ENCODE peak calls at places on chromosomes 11 and 22, in eight cellular contexts. T, K, Y, S, D, J, V and R are unnamed samples. For H3K4me1, the result is how much of the 10 kb centered on the place peaks cover.

GRCh38 chr11:122137081-122137793 is 21.2 kb upstream of the BLID start:
- DNase-seq in T (no peak), K (no peak), Y (no peak), S (no peak), D (no peak), J (no peak), V (no peak), R (no peak)

GRCh38 chr11:447923-448731 is 2.0 kb upstream of the PTDSS2 start:
- DNase-seq in T (peak), K (peak), Y (peak), S (peak), D (peak), J (peak), V (peak), R (peak)

GRCh38 chr22:20436309-20437252 is 1.0 kb downstream of the SCARF2 start:
- DNase-seq in T (peak), K (no peak), Y (no peak), S (no peak), D (no peak), J (peak), V (no peak), R (peak)

GRCh38 chr11:108551653-108552462 is 41.7 kb downstream of the EXPH5 start:
- DNase-seq in T (no peak), K (no peak), Y (no peak), S (no peak), D (no peak), J (no peak), V (no peak), R (no peak)

GRCh38 chr11:70032470-70032795 is 45.7 kb upstream of the ANO1 start:
- DNase-seq in T (no peak), K (no peak), Y (no peak), S (no peak), D (no peak), J (no peak), V (no peak), R (no peak)

GRCh38 chr11:76838422-76839068 is 22.2 kb upstream of the ACER3 start:
- DNase-seq in T (no peak), K (no peak), Y (no peak), S (peak), D (no peak), J (peak), V (no peak), R (no peak)

GRCh38 chr11:37505406-37505805 is 907.4 kb upstream of the RAG2 start:
- DNase-seq in T (no peak), K (no peak), Y (no peak), S (no peak), D (no peak), J (no peak), V (no peak), R (no peak)

GRCh38 chr22:26672590-26673468 is 15.4 kb downstream of the MIAT start:
- DNase-seq in T (peak), K (peak), Y (peak), S (no peak), D (peak), J (peak), V (peak), R (peak)

GRCh38 chr22:29302681-29303465 is 3.6 kb upstream of the GAS2L1 start:
- DNase-seq in T (no peak), K (no peak), Y (peak), S (no peak), D (no peak), J (no peak), V (no peak), R (no peak)

GRCh38 chr11:133052537-133052936 is 479.8 kb downstream of the OPCML start:
- DNase-seq in T (no peak), K (no peak), Y (no peak), S (no peak), D (no peak), J (no peak), V (no peak), R (no peak)

GRCh38 chr22:49047461-49047860 is 780.2 kb downstream of the BRD1 start:
- DNase-seq in T (no peak), K (no peak), Y (no peak), S (no peak), D (no peak), J (no peak), V (no peak), R (no peak)

GRCh38 chr22:49044776-49045175 is 782.9 kb downstream of the BRD1 start:
- DNase-seq in T (no peak), K (no peak), Y (peak), S (no peak), D (no peak), J (no peak), V (no peak), R (no peak)

GRCh38 chr22:49046546-49047305 is 780.9 kb downstream of the BRD1 start:
- DNase-seq in T (peak), K (no peak), Y (no peak), S (no peak), D (no peak), J (no peak), V (peak), R (no peak)

GRCh38 chr22:49045276-49045675 is 782.4 kb downstream of the BRD1 start:
- DNase-seq in T (no peak), K (no peak), Y (no peak), S (no peak), D (no peak), J (no peak), V (no peak), R (no peak)

GRCh38 chr22:49046000-49046545 is 781.6 kb downstream of the BRD1 start:
- DNase-seq in T (no peak), K (no peak), Y (peak), S (no peak), D (no peak), J (no peak), V (no peak), R (no peak)
- H3K4me1 ChIP-seq in T (under half), K (under half), Y (under half), S (under half), D (under half), J (under half), V (under half), R (under half)

DNA sequence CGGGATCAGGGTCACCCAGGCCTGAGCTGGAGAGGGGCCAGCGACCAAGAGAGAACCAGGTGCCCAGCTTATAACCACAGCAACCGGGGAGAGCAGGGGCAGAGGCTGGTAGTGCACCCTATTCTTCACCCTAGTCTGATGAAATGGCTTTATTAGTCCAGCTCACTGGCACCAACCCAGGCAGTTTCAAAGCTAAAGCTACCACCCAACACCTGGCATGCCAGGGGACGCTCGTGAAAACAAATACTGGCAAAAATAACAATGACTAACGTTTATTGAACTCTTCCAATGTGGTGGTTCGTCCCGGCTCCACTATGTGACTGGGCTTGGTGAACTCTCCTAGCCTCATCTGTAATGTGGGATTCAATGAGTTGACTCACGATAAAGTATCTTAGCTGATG is 30.6 kb downstream of the SCGB1A1 start:
- DNase-seq in T (no peak), K (no peak), Y (no peak), S (no peak), D (no peak), J (no peak), V (no peak), R (no peak)
- H3K4me3 ChIP-seq in T (no peak), K (no peak), Y (no peak), S (no peak), D (no peak), J (no peak), V (no peak), R (no peak)

DNA sequence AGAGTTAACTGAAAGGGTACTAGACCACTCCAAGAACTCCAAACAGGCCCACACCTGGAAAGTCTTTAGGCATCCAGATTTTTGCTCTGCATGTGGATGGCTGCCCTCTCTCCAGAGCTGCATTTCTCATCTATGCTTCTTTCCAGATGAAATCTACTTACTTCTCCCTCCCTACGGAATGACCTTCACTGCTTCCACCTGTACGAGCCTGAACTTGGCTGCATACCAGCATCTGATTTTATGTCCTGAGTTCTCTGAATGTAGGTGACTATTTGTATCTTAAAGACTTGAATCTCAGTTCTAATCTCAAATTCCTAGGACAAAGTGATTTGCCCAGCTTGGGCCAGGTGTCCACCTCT is 13.3 kb downstream of the CELF1 start:
- DNase-seq in T (no peak), K (no peak), Y (no peak), S (no peak), D (no peak), J (no peak), V (no peak), R (no peak)
- H3K27ac ChIP-seq in T (no peak), K (no peak), Y (no peak), S (no peak), D (no peak), J (no peak), V (no peak), R (no peak)

GRCh38 chr11:47516155-47516554 is 36.8 kb downstream of the CELF1 start:
- DNase-seq in T (no peak), K (no peak), Y (no peak), S (no peak), D (no peak), J (no peak), V (no peak), R (no peak)

GRCh38 chr11:47516984-47517853 is 35.7 kb downstream of the CELF1 start:
- DNase-seq in T (no peak), K (no peak), Y (no peak), S (no peak), D (no peak), J (no peak), V (no peak), R (no peak)

GRCh38 chr11:47512701-47513100 is 40.2 kb downstream of the CELF1 start:
- DNase-seq in T (no peak), K (no peak), Y (no peak), S (no peak), D (no peak), J (no peak), V (no peak), R (no peak)

GRCh38 chr11:47511927-47512326 is 41.0 kb downstream of the CELF1 start:
- DNase-seq in T (no peak), K (no peak), Y (no peak), S (no peak), D (no peak), J (no peak), V (no peak), R (no peak)

GRCh38 chr11:47514825-47515647 is 37.9 kb downstream of the CELF1 start:
- DNase-seq in T (no peak), K (no peak), Y (no peak), S (no peak), D (no peak), J (no peak), V (no peak), R (no peak)
- H3K4me1 ChIP-seq in T (under half), K (under half), Y (half or more), S (under half), D (half or more), J (under half), V (under half), R (under half)

GRCh38 chr11:7585816-7586215 is 72.0 kb downstream of the PPFIBP2 start:
- DNase-seq in T (no peak), K (no peak), Y (no peak), S (no peak), D (no peak), J (no peak), V (no peak), R (no peak)

GRCh38 chr11:7589861-7590260 is 76.1 kb downstream of the PPFIBP2 start:
- DNase-seq in T (no peak), K (no peak), Y (no peak), S (no peak), D (no peak), J (no peak), V (no peak), R (no peak)

GRCh38 chr11:7590529-7590928 is 76.7 kb downstream of the PPFIBP2 start:
- DNase-seq in T (no peak), K (no peak), Y (no peak), S (no peak), D (no peak), J (no peak), V (no peak), R (no peak)

GRCh38 chr11:7584910-7585309 is 71.1 kb downstream of the PPFIBP2 start:
- DNase-seq in T (no peak), K (no peak), Y (no peak), S (no peak), D (no peak), J (no peak), V (no peak), R (no peak)

DNA sequence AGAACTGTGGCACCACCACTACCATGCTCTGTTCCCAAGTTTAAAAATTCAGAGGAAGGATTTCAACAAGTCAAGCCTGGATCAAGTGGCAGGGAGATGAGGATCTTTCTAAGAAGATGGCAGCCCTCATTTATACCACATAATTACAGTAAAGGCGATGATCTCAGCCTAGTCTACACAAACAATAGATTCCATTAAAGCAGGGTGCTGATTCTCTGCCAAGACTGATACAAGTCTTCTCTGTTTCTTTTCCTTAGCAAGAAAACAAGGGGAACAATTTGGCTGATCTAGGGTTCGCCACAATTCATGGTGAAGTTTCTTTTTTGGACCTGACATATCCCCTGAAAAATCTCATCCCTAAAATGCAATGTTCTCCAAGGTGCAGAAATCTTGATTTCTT is 73.9 kb downstream of the PPFIBP2 start:
- DNase-seq in T (no peak), K (no peak), Y (no peak), S (no peak), D (no peak), J (no peak), V (no peak), R (no peak)
- H3K4me3 ChIP-seq in T (no peak), K (no peak), Y (no peak), S (no peak), D (no peak), J (no peak), V (no peak), R (no peak)

GRCh38 chr11:35040221-35040942 is 98.6 kb upstream of the CD44 start:
- DNase-seq in T (no peak), K (no peak), Y (no peak), S (no peak), D (peak), J (no peak), V (no peak), R (no peak)
- H3K27ac ChIP-seq in T (peak), K (no peak), Y (peak), S (no peak), D (peak), J (no peak), V (no peak), R (peak)

GRCh38 chr11:61832758-61833157 is 4.7 kb downstream of the FADS2 start:
- DNase-seq in T (no peak), K (no peak), Y (no peak), S (no peak), D (no peak), J (no peak), V (no peak), R (no peak)

GRCh38 chr11:61833926-61834277 is 5.8 kb downstream of the FADS2 start:
- DNase-seq in T (no peak), K (no peak), Y (no peak), S (no peak), D (no peak), J (no peak), V (no peak), R (no peak)

GRCh38 chr11:61832207-61832606 is 4.1 kb downstream of the FADS2 start:
- DNase-seq in T (no peak), K (no peak), Y (no peak), S (no peak), D (no peak), J (no peak), V (no peak), R (no peak)

GRCh38 chr11:61834278-61835004 is 6.3 kb downstream of the FADS2 start:
- DNase-seq in T (no peak), K (peak), Y (peak), S (no peak), D (peak), J (peak), V (peak), R (peak)

DNA sequence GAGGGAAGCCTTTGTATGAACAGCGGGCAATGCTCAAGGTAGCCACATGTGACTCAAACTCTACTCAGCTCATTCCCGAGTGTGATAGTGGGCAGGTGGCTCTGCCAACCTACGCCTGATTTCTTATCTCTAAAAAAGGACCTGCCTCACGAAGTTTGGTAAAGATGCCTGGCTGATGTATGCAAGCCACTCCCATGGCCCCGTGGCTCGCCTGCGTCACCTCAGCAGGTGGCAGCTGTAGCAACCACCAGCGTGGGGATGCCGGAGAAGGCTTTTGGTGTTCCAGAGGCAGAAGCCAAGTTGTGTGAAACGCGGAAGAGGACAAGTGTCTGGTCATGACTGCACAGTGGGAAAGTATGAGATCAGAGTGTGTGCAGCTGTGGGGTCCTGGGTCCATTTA is 5.4 kb downstream of the FADS2 start:
- DNase-seq in T (no peak), K (no peak), Y (no peak), S (no peak), D (no peak), J (no peak), V (no peak), R (no peak)
- H3K4me1 ChIP-seq in T (under half), K (under half), Y (under half), S (under half), D (under half), J (under half), V (under half), R (under half)

DNA sequence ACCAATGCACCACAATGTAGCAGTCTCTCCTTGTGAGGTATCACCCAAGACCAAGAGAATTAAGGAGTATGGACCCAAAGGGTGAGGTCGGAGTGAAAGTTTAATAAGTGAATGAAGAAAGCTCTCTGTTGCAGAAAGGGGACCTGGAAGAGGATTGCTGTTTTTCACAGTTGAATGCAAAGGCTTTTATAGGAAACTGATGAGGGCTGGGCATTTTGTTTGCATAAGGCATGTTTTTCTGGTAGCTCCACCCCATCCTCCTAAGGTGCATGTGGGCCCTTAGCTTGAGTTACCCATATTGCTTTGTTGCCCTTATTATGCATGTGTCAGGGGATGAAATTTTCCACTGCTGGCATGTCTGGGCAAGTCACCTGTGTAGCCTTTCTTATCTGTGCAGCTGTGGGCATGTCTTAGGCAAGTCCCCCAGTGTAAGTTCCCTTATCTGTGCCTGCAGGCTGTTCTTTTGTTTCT is 64.7 kb downstream of the BDNF start:
- DNase-seq in T (no peak), K (no peak), Y (no peak), S (no peak), D (no peak), J (no peak), V (no peak), R (no peak)
- H3K4me3 ChIP-seq in T (no peak), K (no peak), Y (no peak), S (no peak), D (no peak), J (no peak), V (no peak), R (no peak)

GRCh38 chr11:35750315-35750714 is 87.7 kb downstream of the TRIM44 start:
- DNase-seq in T (no peak), K (no peak), Y (no peak), S (no peak), D (no peak), J (no peak), V (no peak), R (no peak)

GRCh38 chr11:35751664-35752061 is 89.1 kb downstream of the TRIM44 start:
- DNase-seq in T (no peak), K (no peak), Y (no peak), S (no peak), D (no peak), J (no peak), V (no peak), R (no peak)

GRCh38 chr11:35748644-35749043 is 86.1 kb downstream of the TRIM44 start:
- DNase-seq in T (no peak), K (no peak), Y (no peak), S (no peak), D (no peak), J (no peak), V (no peak), R (no peak)

GRCh38 chr11:35750981-35751663 is 88.5 kb downstream of the TRIM44 start:
- DNase-seq in T (no peak), K (no peak), Y (no peak), S (no peak), D (no peak), J (no peak), V (no peak), R (no peak)

DNA sequence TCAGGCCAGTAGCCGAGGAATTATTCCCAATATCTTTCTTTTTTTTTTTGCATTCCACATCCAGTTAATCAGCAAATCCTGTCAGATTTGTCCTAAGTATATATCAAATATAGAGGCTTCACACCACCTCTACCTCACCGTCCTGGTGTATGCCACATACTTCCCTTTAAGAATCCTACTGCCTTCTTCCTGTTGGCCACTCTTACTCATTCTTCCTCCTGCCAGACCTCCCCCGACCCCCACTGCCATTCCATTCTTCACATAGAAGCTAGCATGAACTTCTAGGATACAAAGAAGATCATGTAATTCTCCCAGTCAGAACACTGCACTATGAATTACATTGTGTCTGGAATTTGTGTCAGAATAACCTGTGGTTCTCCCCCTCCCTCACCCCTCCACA is 89.5 kb downstream of the TRIM44 start:
- DNase-seq in T (no peak), K (no peak), Y (no peak), S (no peak), D (no peak), J (no peak), V (no peak), R (no peak)
- H3K27ac ChIP-seq in T (peak), K (no peak), Y (no peak), S (no peak), D (no peak), J (no peak), V (no peak), R (no peak)